ENCODE peak calls at places on chromosomes 7 and 10, in six cellular contexts. P, J, R, N, U and L are unnamed samples. For H3K4me1, the result is how much of the 10 kb centered on the place peaks cover.

GRCh38 chr10:26579256-26580063 is 118.0 kb upstream of the PDSS1 start:
- ATAC-seq in P (no peak), N (peak), U (peak), R (no peak), J (no peak), L (no peak)

GRCh38 chr7:155975490-155975889 is 163.2 kb upstream of the SHH start:
- ATAC-seq in U (no peak), R (no peak), J (no peak), P (no peak), N (no peak), L (no peak)

GRCh38 chr10:28248092-28248491 is 54.8 kb downstream of the MPP7 start:
- ATAC-seq in J (no peak), N (no peak), U (peak), R (no peak), P (no peak), L (no peak)

GRCh38 chr7:8161398-8161828 is 100.6 kb downstream of the ICA1 start:
- ATAC-seq in J (no peak), R (no peak), N (peak), U (no peak), P (peak), L (no peak)

GRCh38 chr7:2572101-2572842 is 13.5 kb downstream of the IQCE start:
- ATAC-seq in P (no peak), J (no peak), U (no peak), N (peak), R (no peak), L (no peak)

GRCh38 chr7:152882576-152883310 is 123.2 kb downstream of the ACTR3B start:
- ATAC-seq in U (no peak), R (no peak), J (no peak), N (peak), P (no peak), L (no peak)

GRCh38 chr7:139820089-139820488 is 9.0 kb upstream of the TBXAS1 start:
- ATAC-seq in P (no peak), R (no peak), U (no peak), N (no peak), J (no peak), L (no peak)

GRCh38 chr10:43316988-43317387 is 50.1 kb upstream of the RASGEF1A start:
- ATAC-seq in J (peak), R (peak), N (no peak), P (no peak), U (no peak), L (no peak)

GRCh38 chr7:111682576-111683372 is 120.5 kb upstream of the IMMP2L start:
- ATAC-seq in P (no peak), R (no peak), U (no peak), J (no peak), N (no peak), L (no peak)

GRCh38 chr7:87497482-87497881 is 22.0 kb upstream of the ABCB4 start:
- ATAC-seq in N (no peak), U (no peak), P (no peak), J (peak), R (no peak), L (no peak)

GRCh38 chr7:36227223-36227622 is 74.2 kb downstream of the EEPD1 start:
- ATAC-seq in N (no peak), P (no peak), R (no peak), J (no peak), U (peak), L (peak)

GRCh38 chr7:126702242-126703016 is 550.3 kb downstream of the GRM8 start:
- ATAC-seq in J (no peak), U (no peak), N (peak), P (peak), R (no peak), L (no peak)

GRCh38 chr7:118072893-118073674 is 110.9 kb upstream of the LSM8 start:
- ATAC-seq in J (no peak), N (no peak), R (no peak), P (no peak), U (no peak), L (no peak)

GRCh38 chr7:26318921-26319320 is 27.3 kb downstream of the SNX10 start:
- ATAC-seq in P (no peak), U (no peak), J (no peak), N (no peak), R (no peak), L (no peak)

GRCh38 chr10:50605280-50606270 is 18.2 kb downstream of the SGMS1 start:
- ATAC-seq in P (peak), J (peak), U (peak), R (peak), N (peak), L (peak)

GRCh38 chr10:1847361-1847760 is 110.0 kb upstream of the ADARB2 start:
- ATAC-seq in J (no peak), P (no peak), U (no peak), N (no peak), R (no peak), L (no peak)

GRCh38 chr10:70866424-70866823 is 21.9 kb downstream of the PCBD1 start:
- ATAC-seq in J (no peak), R (no peak), P (no peak), N (no peak), U (peak), L (peak)

GRCh38 chr7:45921699-45922519 is 837 bp upstream of the IGFBP3 start:
- ATAC-seq in R (peak), P (peak), J (no peak), U (peak), N (no peak), L (no peak)

GRCh38 chr10:47252093-47252780 is 47.8 kb upstream of the GDF10 start:
- ATAC-seq in P (no peak), R (no peak), U (no peak), N (no peak), J (no peak), L (no peak)

GRCh38 chr7:107966701-107967100 is 36.3 kb downstream of the LAMB1 start:
- ATAC-seq in N (peak), J (peak), U (peak), P (no peak), R (peak), L (peak)

GRCh38 chr7:121931149-121931922 is 58.4 kb downstream of the PTPRZ1 start:
- ATAC-seq in N (no peak), P (no peak), J (no peak), U (no peak), R (no peak), L (no peak)

GRCh38 chr7:140214075-140214684 is 37.4 kb upstream of the KDM7A start:
- ATAC-seq in N (no peak), U (peak), R (no peak), P (no peak), J (peak), L (peak)

GRCh38 chr7:106773228-106773627 is 91.9 kb upstream of the PIK3CG start:
- ATAC-seq in N (no peak), P (no peak), J (no peak), U (no peak), R (no peak), L (no peak)

GRCh38 chr7:154383045-154383444 is 330.8 kb downstream of the DPP6 start:
- ATAC-seq in P (no peak), N (no peak), R (no peak), J (peak), U (peak), L (no peak)

GRCh38 chr7:55550010-55550409 is 22.3 kb downstream of the VOPP1 start:
- ATAC-seq in N (no peak), J (no peak), P (peak), R (peak), U (no peak), L (no peak)

GRCh38 chr7:98341106-98341505 is 59.6 kb downstream of the BRI3 start:
- ATAC-seq in N (no peak), J (no peak), R (no peak), P (no peak), U (no peak), L (no peak)

GRCh38 chr7:44226396-44226753 is 25.6 kb downstream of the YKT6 start:
- ATAC-seq in P (no peak), R (no peak), N (no peak), J (no peak), U (no peak), L (no peak)

GRCh38 chr7:93914581-93915066 is 6.9 kb upstream of the GNG11 start:
- ATAC-seq in U (peak), R (peak), P (no peak), J (no peak), N (no peak), L (peak)

GRCh38 chr7:16504019-16504418 is 22.6 kb upstream of the LRRC72 start:
- ATAC-seq in N (no peak), P (no peak), J (no peak), U (no peak), R (peak), L (no peak)

GRCh38 chr7:2258661-2259365 is 16.8 kb downstream of the NUDT1 start:
- ATAC-seq in R (no peak), J (no peak), P (peak), U (no peak), N (no peak), L (no peak)

GRCh38 chr7:90621130-90621891 is 25.2 kb downstream of the CDK14 start:
- ATAC-seq in P (peak), R (no peak), J (no peak), N (no peak), U (peak), L (no peak)

GRCh38 chr10:43361532-43362190 is 9.8 kb upstream of the FXYD4 start:
- ATAC-seq in R (no peak), N (no peak), U (no peak), P (peak), J (no peak), L (no peak)

GRCh38 chr7:117323585-117323876 is 673 bp upstream of the WNT2 start:
- ATAC-seq in P (peak), U (no peak), N (no peak), J (no peak), R (peak), L (no peak)

GRCh38 chr10:80516506-80517075 is 21.1 kb upstream of the SH2D4B start:
- ATAC-seq in N (no peak), J (no peak), R (no peak), U (no peak), P (no peak), L (no peak)

GRCh38 chr10:78584666-78585065 is 484.1 kb upstream of the ZMIZ1 start:
- ATAC-seq in J (no peak), R (no peak), N (no peak), P (no peak), U (no peak), L (no peak)

GRCh38 chr7:98869374-98870070 is at the start of gene TMEM130:
- ATAC-seq in U (peak), P (peak), R (peak), J (peak), N (no peak), L (peak)

GRCh38 chr10:50417486-50417905 is 166.2 kb upstream of the ASAH2 start:
- ATAC-seq in R (peak), N (peak), P (peak), J (peak), U (peak), L (peak)

GRCh38 chr7:91771394-91771793 is 109.1 kb downstream of the MTERF1 start:
- ATAC-seq in R (no peak), J (no peak), N (no peak), P (no peak), U (no peak), L (no peak)

GRCh38 chr10:58101682-58102081 is 166.0 kb downstream of the IPMK start:
- ATAC-seq in N (no peak), P (no peak), U (no peak), R (no peak), J (no peak), L (no peak)
- H3K4me1 ChIP-seq in N (under half), P (under half), U (under half), R (under half), J (under half), L (under half)

GRCh38 chr7:824106-824505 is 8.2 kb upstream of the SUN1 start:
- ATAC-seq in N (no peak), R (no peak), U (no peak), P (no peak), J (no peak), L (no peak)

GRCh38 chr7:824664-825063 is 7.6 kb upstream of the SUN1 start:
- ATAC-seq in U (peak), N (peak), J (no peak), R (no peak), P (no peak), L (peak)

GRCh38 chr7:821688-822087 is 10.6 kb upstream of the SUN1 start:
- ATAC-seq in P (no peak), J (no peak), U (no peak), N (no peak), R (no peak), L (peak)

GRCh38 chr7:823639-824038 is 8.6 kb upstream of the SUN1 start:
- ATAC-seq in U (no peak), J (no peak), R (no peak), N (no peak), P (no peak), L (no peak)

DNA sequence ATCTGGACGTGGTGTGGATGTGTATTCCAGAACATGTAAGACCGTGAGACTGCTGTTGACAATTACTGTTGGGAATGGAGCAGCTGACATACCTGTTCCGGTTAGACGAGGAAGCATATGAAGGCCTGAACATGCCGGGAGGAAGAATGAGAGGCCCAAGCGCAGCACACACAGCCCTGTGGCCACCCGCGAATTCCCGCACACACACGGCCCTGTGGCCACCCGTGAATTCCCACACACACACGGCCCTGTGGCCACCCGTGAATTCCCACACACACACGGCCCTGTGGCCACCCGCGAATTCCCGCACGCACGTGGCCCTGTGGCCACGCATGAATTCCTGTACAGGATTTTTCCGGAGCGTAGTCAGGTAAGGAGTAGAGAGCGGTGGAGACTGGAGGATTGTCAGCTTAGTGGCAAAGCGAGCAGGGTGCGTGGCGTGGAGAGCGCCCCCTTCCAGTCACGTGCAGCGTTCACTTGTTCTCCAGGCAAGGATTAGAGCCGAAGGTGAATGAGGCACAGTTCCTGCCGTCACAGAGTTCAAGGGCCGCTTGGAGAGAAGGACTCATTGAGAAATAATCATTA is 9.5 kb upstream of the SUN1 start:
- ATAC-seq in J (peak), N (no peak), U (no peak), P (no peak), R (no peak), L (no peak)
- TF ChIP-seq CTCF in J (peak), N (no peak), U (no peak), P (no peak), R (no peak), L (no peak)

DNA sequence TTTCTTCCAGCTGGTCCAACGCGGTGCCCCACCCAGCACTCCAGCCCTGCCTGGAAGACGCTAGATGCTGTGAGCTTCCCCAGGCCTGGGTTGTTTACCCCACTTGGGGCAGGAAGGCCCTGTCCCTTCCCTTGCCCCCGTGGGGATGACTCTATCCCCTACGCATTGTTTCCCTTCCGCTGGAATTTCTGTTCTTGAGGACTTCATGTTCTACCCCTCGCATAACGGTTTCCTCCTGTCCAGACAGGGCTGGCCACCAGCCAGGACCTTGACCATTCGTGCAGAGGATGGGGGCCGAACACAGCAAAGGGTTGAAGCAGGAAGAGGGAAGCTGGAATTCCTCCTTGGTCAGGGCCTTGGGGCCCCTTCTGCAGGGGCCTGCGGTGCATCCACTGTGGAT is 14.7 kb upstream of the SERPINE1 start:
- ATAC-seq in U (no peak), N (no peak), J (no peak), R (no peak), P (no peak), L (peak)
- TF ChIP-seq EP300 in U (peak), N (no peak), J (no peak), R (no peak), P (no peak), L (no peak)

DNA sequence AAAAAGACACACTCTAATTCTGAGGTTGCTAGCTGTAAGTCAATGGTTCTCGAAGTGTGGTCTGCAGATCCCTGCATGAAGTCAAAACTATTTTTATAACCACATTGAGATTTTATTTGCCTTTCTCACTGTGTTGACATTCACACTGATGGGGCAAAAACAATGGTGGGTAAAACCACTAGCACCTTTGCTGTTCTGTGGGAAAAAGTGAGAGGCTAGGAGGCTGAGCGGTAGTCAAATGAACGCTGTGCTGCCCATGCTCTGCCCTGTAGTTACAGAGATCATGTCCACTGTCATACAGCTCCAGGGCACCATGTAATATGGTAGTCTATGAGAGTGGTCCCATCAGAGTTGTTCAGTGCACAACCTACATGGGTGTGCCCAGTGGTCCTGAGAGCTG is 21.6 kb upstream of the PDCD4 start:
- ATAC-seq in R (no peak), P (peak), J (no peak), U (no peak), N (no peak), L (no peak)
- H3K4me1 ChIP-seq in R (under half), P (half or more), J (under half), U (under half), N (under half), L (under half)

DNA sequence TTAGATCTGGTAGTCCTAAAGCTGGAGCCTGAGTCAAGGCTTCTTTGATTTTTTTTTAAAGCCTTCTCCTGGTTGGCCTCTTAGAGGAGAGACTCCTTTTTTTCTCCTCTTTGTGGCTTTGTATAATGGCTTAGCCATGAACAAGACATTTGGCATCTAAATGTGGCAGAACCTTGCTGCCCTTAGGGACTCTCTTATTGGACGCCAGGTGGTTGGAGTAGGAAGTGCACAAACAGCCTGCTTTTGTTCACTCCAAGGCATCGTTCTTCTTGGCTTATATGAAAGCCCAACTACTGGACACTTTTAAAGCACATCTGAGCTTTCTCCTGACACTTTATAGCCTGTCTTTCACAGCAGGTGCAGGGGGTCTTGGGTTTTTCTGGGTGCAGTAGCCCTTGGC is 25.0 kb downstream of the ZPBP start:
- ATAC-seq in N (peak), J (peak), U (peak), P (peak), R (peak), L (no peak)
- TF ChIP-seq CTCF in N (no peak), J (peak), U (peak), P (peak), R (no peak), L (no peak)

GRCh38 chr10:99394761-99395386 is 35.5 kb downstream of the GOT1 start:
- ATAC-seq in R (no peak), P (no peak), U (peak), J (no peak), N (no peak), L (no peak)

GRCh38 chr10:99394256-99394655 is 36.2 kb downstream of the GOT1 start:
- ATAC-seq in P (no peak), J (no peak), R (no peak), N (no peak), U (no peak), L (no peak)

GRCh38 chr10:99393683-99394082 is 36.7 kb downstream of the GOT1 start:
- ATAC-seq in U (no peak), R (no peak), N (peak), J (no peak), P (no peak), L (no peak)

GRCh38 chr10:99396471-99396870 is 34.0 kb downstream of the GOT1 start:
- ATAC-seq in P (no peak), N (no peak), J (peak), R (no peak), U (no peak), L (no peak)

GRCh38 chr10:99395750-99396445 is 34.5 kb downstream of the GOT1 start:
- ATAC-seq in N (no peak), P (no peak), R (no peak), J (peak), U (no peak), L (no peak)
- TF ChIP-seq EP300 in N (no peak), P (no peak), R (no peak), J (peak), U (no peak), L (no peak)

GRCh38 chr7:132377703-132378584 is 198.3 kb downstream of the PLXNA4 start:
- ATAC-seq in P (no peak), J (no peak), R (no peak), N (no peak), U (no peak), L (no peak)

GRCh38 chr7:132381742-132382472 is 194.4 kb downstream of the PLXNA4 start:
- ATAC-seq in J (peak), R (peak), U (no peak), N (no peak), P (no peak), L (no peak)

GRCh38 chr7:132380065-132380464 is 196.2 kb downstream of the PLXNA4 start:
- ATAC-seq in N (no peak), P (no peak), U (peak), J (peak), R (no peak), L (peak)

GRCh38 chr7:132377043-132377442 is 199.2 kb downstream of the PLXNA4 start:
- ATAC-seq in U (no peak), P (no peak), N (no peak), J (no peak), R (no peak), L (no peak)

DNA sequence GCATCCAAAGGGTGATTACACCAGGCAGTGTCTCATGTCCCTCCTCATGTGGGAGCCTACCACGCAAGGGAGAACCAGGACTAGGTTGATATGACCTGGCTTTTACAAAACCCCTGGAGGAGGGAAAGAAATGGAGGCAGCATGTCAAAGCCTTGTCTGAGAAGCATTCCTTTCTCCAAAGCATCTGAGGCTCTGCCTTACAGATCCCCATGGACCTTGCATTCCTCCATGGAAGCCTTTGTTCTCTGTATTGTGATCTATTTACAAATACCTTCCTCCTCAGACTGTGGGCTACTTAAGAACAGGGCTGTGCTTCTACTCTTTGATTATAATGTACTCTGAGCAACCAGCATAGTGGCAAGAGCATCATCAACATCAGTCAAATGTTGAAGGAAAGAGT is 197.0 kb downstream of the PLXNA4 start:
- ATAC-seq in P (no peak), R (no peak), J (no peak), U (no peak), N (no peak), L (no peak)
- H3K4me1 ChIP-seq in P (under half), R (under half), J (under half), U (under half), N (under half), L (under half)

GRCh38 chr7:135726389-135726788 is 1.6 kb downstream of the SLC13A4 start:
- ATAC-seq in P (no peak), J (peak), U (no peak), N (no peak), R (no peak), L (no peak)
- TF ChIP-seq CTCF in P (no peak), J (no peak), U (no peak), N (no peak), R (no peak), L (no peak)

GRCh38 chr10:108574233-108574632 is 1349.1 kb downstream of the XPNPEP1 start:
- ATAC-seq in R (no peak), J (no peak), P (no peak), U (no peak), N (no peak), L (no peak)
- TF ChIP-seq EP300 in R (no peak), J (no peak), P (no peak), U (no peak), N (no peak), L (no peak)